ENCODE peak calls at places on chromosome 17, in six cellular contexts. Q is stomach; R is GM10248; B is endothelial cell; Z is CD4-positive, alpha-beta T cell; A is RWPE1. X is an unnamed sample.

GRCh38 chr17:30211371-30211770 is 24.1 kb downstream of the SLC6A4 start:
- DNase-seq in R (no peak), A (no peak), Z (no peak), Q (no peak), B (no peak), X (no peak)

GRCh38 chr17:70290770-70291169 is 121.4 kb downstream of the KCNJ2 start:
- DNase-seq in Z (no peak), Q (no peak), R (no peak), A (no peak), B (no peak), X (no peak)

GRCh38 chr17:31859487-31860008 is 504 bp upstream of the COPRS start:
- DNase-seq in Q (no peak), A (peak; percentile 15), Z (no peak), R (no peak), B (no peak), X (no peak)

GRCh38 chr17:80773243-80773991 is 218.2 kb upstream of the CHMP6 start:
- DNase-seq in B (no peak), R (no peak), Q (no peak), A (no peak), Z (no peak), X (no peak)

GRCh38 chr17:7314719-7315569 is at the start of gene GPS2:
- DNase-seq in A (peak; percentile 90), Q (peak; percentile 97), B (peak; percentile 85), Z (peak; percentile 91), R (peak; percentile 95), X (peak; percentile 86)

GRCh38 chr17:5139454-5139725 is 23.6 kb downstream of the USP6 start:
- DNase-seq in Z (no peak), A (no peak), R (no peak), Q (no peak), B (no peak), X (no peak)

GRCh38 chr17:7959503-7960253 is 27.7 kb downstream of the CNTROB start:
- DNase-seq in Z (no peak), Q (no peak), B (no peak), A (no peak), R (no peak), X (no peak)

GRCh38 chr17:40063034-40063765 is 435 bp downstream of the THRA start:
- DNase-seq in Z (no peak), B (peak; percentile 40), Q (peak; percentile 51), A (no peak), R (no peak), X (peak; percentile 49)

GRCh38 chr17:9332164-9332527 is 243.5 kb downstream of the STX8 start:
- DNase-seq in Z (no peak), Q (no peak), B (no peak), R (no peak), A (no peak), X (no peak)

GRCh38 chr17:39541652-39542051 is 66.1 kb downstream of the NEUROD2 start:
- DNase-seq in Q (no peak), A (no peak), R (no peak), Z (no peak), B (no peak), X (no peak)

GRCh38 chr17:75625813-75626486 is 7.3 kb upstream of the SMIM5 start:
- DNase-seq in B (peak; percentile 67), Q (no peak), R (peak; percentile 57), A (peak; percentile 32), Z (no peak), X (peak; percentile 64)

GRCh38 chr17:30964878-30965277 is 6.0 kb upstream of the RNF135 start:
- DNase-seq in Z (no peak), A (no peak), B (no peak), Q (peak; percentile 11), R (no peak), X (no peak)

GRCh38 chr17:8732406-8733065 is 12.1 kb downstream of the CCDC42 start:
- DNase-seq in Q (no peak), R (no peak), B (no peak), A (no peak), Z (no peak), X (no peak)

GRCh38 chr17:4806420-4806769 is 557 bp upstream of the PLD2 start:
- DNase-seq in Z (no peak), A (no peak), R (no peak), B (no peak), Q (no peak), X (no peak)

GRCh38 chr17:74408262-74408661 is 23.6 kb upstream of the GPRC5C start:
- DNase-seq in B (no peak), Q (peak; percentile 65), R (no peak), A (no peak), Z (no peak), X (no peak)

GRCh38 chr17:46044286-46044928 is 45.4 kb downstream of the STH start:
- DNase-seq in Z (peak; percentile 51), R (no peak), Q (peak; percentile 81), B (peak; percentile 57), A (peak; percentile 46), X (peak; percentile 48)

GRCh38 chr17:17684901-17685774 is 3.9 kb downstream of the RAI1 start:
- DNase-seq in Q (peak; percentile 62), A (no peak), B (no peak), Z (no peak), R (no peak), X (no peak)

DNA sequence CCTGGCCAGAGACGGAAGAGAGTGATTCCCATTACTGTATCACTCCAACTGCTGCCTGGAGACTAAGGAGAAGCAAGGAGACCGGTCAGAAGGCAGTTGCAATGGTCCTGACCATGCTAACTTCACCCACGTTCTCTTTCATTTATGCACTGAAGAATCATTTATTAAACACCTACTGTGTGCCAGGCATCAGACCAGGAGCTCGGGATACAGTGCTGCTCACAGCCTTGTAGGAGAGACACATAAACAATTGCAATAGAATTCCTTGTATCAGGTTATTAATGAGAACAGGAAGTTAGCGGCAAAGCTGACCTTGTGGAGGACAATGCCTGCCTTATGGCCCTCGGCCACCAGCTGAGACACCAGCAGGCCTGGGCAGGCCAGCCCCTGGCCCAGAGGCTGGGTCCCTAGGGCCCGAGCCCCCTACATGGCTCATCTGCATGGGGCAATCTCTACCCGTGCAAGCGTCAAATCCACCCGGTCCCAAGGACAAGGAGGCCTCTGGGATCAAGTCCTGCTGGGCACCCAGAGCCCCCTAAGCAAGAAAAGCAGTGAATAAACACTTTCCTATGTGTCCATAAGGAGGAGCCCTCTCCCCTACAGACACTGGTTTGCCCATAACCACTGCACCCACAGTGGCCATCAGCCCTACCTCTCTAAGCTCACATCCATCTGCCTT is 8.6 kb upstream of the ENPP7 start:
- DNase-seq in B (no peak), Q (no peak), A (no peak), Z (no peak), R (no peak), X (no peak)
- TF ChIP-seq CTCF in B (peak; percentile 33), Q (no peak), A (no peak), Z (no peak), R (no peak), X (peak; percentile 58)

DNA sequence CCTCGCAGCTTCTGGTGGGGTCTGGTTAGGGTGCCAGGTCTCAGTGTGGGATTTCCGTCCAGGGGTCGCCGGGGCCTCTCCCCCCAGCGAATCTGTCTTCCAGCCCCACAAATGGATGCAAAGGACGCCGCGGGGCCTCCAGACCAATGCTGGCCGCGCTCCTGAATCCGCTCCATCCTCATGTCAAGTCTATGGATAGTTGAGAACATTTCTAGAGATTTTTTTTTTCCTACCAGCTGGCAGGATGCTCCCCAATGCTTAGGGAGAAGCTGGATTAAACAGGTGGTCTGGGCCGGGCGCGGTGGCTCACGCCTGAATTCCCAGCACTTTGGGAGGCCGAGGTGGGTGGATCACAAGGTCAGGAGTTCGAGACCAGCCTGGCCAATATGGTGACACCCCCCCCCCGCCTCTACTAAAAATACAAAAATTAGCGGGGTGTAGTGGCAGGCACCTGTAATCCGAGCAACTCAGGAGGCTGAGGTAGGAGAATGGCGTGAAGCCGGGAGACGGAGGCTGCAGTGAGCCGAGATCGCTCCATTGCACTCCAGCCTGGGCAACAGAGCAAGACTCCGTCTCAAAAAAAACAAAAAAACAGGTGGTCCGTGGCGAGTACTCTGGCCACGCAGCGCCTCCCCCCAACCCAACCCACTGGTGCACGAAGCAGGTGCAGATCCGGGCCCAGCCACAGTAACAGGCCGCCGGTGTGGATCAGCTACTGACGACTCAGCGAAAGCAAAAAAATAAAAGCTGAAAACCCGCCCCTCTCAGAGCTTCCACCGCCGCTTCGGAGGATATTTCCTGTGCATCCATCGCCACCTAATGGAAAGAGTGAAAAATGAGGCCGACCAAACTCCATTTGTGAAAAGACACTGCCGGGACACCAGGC is 1.1 kb upstream of the NXN start:
- DNase-seq in R (peak; percentile 79), A (peak; percentile 77), Z (peak; percentile 80), Q (peak; percentile 81), B (peak; percentile 74), X (peak; percentile 61)
- TF ChIP-seq CTCF in R (peak; percentile 71), A (peak; percentile 76), Z (peak; percentile 84), Q (peak; percentile 68), B (peak; percentile 63), X (peak; percentile 84)

DNA sequence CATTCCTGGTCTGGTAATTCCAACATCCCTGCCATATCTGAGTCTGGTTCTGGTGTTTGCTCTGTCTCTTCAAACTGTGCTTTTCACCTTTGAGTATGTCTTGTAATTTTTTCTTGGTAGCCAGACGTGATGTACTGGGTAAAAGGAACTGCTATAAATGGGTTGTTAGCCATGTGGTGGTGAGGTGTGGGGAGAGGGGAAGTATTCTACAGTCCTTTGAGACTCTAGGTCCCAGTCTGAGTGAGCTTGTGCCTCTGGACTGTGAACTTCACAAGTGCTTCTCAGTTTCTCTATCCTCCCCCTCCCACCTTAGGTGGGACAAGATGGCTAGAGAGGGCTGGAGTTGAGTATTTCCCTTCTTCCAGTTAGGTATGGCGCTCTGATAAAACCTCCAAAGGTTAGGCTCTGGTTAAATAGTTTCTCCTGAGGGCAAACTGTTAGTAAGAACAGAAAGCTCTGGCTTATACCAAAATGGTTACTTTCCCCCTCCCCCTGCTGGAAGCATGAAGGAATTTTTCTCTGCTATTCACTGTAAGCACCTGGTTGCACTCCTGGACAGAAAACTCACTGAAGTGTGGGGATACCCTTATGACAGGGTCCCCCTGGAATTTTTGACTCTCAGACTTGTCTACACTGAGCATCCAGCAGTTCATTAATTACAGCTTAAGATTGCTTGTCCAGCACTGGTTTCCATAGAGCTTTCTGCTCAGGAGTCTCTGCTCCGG is 87.8 kb downstream of the MARCHF10 start:
- DNase-seq in Q (no peak), R (no peak), B (no peak), Z (no peak), A (no peak), X (no peak)
- TF ChIP-seq CTCF in Q (no peak), R (no peak), B (peak; percentile 46), Z (no peak), A (no peak), X (peak; percentile 48)

DNA sequence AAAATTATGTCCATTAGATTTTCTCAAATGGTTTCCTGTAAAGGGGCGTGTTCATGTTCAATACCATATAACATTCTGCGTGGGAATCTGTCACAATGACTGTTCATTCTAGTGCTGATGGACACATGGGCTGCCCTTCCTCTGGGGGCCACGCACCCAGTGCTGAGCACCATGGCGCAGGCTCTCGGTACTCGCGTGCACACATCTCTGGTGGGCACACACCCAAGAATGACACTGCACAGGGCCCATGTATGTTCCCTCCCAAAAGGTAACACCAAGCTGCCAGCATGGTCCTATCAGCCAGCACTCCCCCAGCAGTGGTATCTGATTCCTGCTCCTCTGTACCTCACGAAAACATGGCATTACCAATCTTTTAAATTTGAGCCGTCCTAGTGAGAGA is 13.7 kb downstream of the B9D1 start:
- DNase-seq in A (no peak), Q (no peak), Z (no peak), R (no peak), B (no peak), X (no peak)
- TF ChIP-seq CTCF in A (no peak), Q (no peak), Z (no peak), R (no peak), B (no peak), X (no peak)

X was measured in neural crest cell.